ENCODE peak calls at places on chromosomes 16 and 17, in eight cellular contexts. R, I, X, P, V, A, G and N are unnamed samples.

GRCh38 chr17:40648326-40648968 is 829 bp upstream of the SMARCE1 start:
- DNase-seq in X (peak), V (no peak), G (peak), A (no peak), I (no peak), P (no peak), R (no peak), N (no peak)

GRCh38 chr17:37131670-37132620 is 183.2 kb downstream of the AATF start:
- DNase-seq in X (no peak), V (no peak), G (peak), I (no peak), A (no peak), R (no peak), P (no peak), N (no peak)

GRCh38 chr17:12727076-12727750 is 61.5 kb downstream of the MYOCD start:
- DNase-seq in R (no peak), A (no peak), G (no peak), V (no peak), I (no peak), X (no peak), P (no peak), N (no peak)

GRCh38 chr16:74296120-74296464 is 522 bp upstream of the PSMD7 start:
- DNase-seq in X (no peak), P (no peak), A (peak), G (no peak), R (peak), I (no peak), V (no peak), N (no peak)

GRCh38 chr17:7834554-7834890 is 505 bp downstream of the KDM6B start:
- DNase-seq in I (no peak), G (no peak), X (peak), V (peak), R (peak), P (peak), A (no peak), N (no peak)

GRCh38 chr16:85870159-85870558 is 28.8 kb upstream of the IRF8 start:
- DNase-seq in V (no peak), I (no peak), A (no peak), X (no peak), R (no peak), G (no peak), P (no peak), N (no peak)

GRCh38 chr16:29147710-29148425 is 163.0 kb downstream of the LAT start:
- DNase-seq in I (no peak), A (no peak), G (no peak), V (no peak), P (no peak), R (no peak), X (no peak), N (no peak)

GRCh38 chr16:23498863-23499262 is 11.4 kb downstream of the GGA2 start:
- DNase-seq in X (no peak), A (no peak), I (no peak), R (no peak), G (no peak), V (no peak), P (no peak), N (no peak)

GRCh38 chr17:72349508-72350472 is 229.0 kb downstream of the SOX9 start:
- DNase-seq in R (no peak), P (no peak), G (no peak), V (no peak), I (no peak), X (no peak), A (no peak), N (no peak)

GRCh38 chr17:4806770-4807533 is at the start of gene PLD2:
- DNase-seq in V (peak), P (peak), A (peak), R (peak), I (peak), X (peak), G (peak), N (peak)

GRCh38 chr17:80145076-80146075 is 1.6 kb downstream of the EIF4A3 start:
- DNase-seq in R (no peak), X (peak), P (no peak), V (no peak), I (no peak), G (no peak), A (no peak), N (no peak)

GRCh38 chr17:27475070-27475673 is 18.9 kb downstream of the KSR1 start:
- DNase-seq in X (no peak), V (no peak), G (no peak), A (no peak), I (no peak), R (no peak), P (peak), N (no peak)

GRCh38 chr17:31789707-31790505 is 69.1 kb downstream of the COPRS start:
- DNase-seq in P (no peak), V (no peak), I (no peak), G (no peak), A (no peak), X (no peak), R (no peak), N (no peak)

GRCh38 chr17:47220531-47220999 is 11.4 kb downstream of the MYL4 start:
- DNase-seq in V (no peak), R (no peak), P (no peak), X (no peak), G (no peak), A (no peak), I (no peak), N (no peak)

GRCh38 chr17:52754838-52755237 is 596.3 kb upstream of the CA10 start:
- DNase-seq in A (no peak), I (no peak), X (no peak), G (no peak), V (no peak), R (no peak), P (no peak), N (no peak)

GRCh38 chr16:49858200-49859129 is 2.6 kb upstream of the ZNF423 start:
- DNase-seq in V (no peak), X (peak), G (no peak), I (no peak), A (no peak), P (peak), R (peak), N (no peak)

GRCh38 chr17:41347872-41348760 is 2.5 kb downstream of the KRT33A start:
- DNase-seq in X (no peak), R (no peak), V (no peak), A (no peak), I (no peak), P (no peak), G (no peak), N (no peak)

GRCh38 chr17:40113110-40113960 is 8.4 kb upstream of the MSL1 start:
- DNase-seq in X (peak), P (peak), R (peak), G (peak), A (peak), I (peak), V (peak), N (peak)

GRCh38 chr16:70635356-70636016 is 10.9 kb upstream of the IL34 start:
- DNase-seq in V (no peak), R (no peak), A (no peak), G (no peak), X (peak), I (no peak), P (no peak), N (no peak)

GRCh38 chr17:51258756-51259573 is 884 bp downstream of the MBTD1 start:
- DNase-seq in G (peak), A (peak), I (no peak), P (peak), R (peak), V (no peak), X (peak), N (no peak)

GRCh38 chr17:72634621-72635020 is 457.9 kb downstream of the SLC39A11 start:
- DNase-seq in V (peak), P (no peak), X (no peak), R (no peak), G (no peak), A (no peak), I (no peak), N (no peak)

GRCh38 chr16:3035972-3036725 is 595 bp downstream of the BICDL2 start:
- DNase-seq in V (no peak), G (no peak), I (no peak), R (no peak), P (no peak), X (no peak), A (no peak), N (no peak)

GRCh38 chr17:2023692-2024571 is 1.2 kb downstream of the RTN4RL1 start:
- DNase-seq in R (peak), G (peak), I (no peak), P (peak), A (peak), V (peak), X (peak), N (peak)

GRCh38 chr17:36861531-36861930 is 75.7 kb upstream of the LHX1 start:
- DNase-seq in G (no peak), V (no peak), I (no peak), R (no peak), P (no peak), X (no peak), A (no peak), N (no peak)

GRCh38 chr17:42613699-42614295 is 4.3 kb downstream of the TUBG1 start:
- DNase-seq in R (no peak), V (no peak), I (no peak), P (no peak), G (no peak), A (no peak), X (no peak), N (no peak)

GRCh38 chr17:29615048-29615385 is 7.7 kb downstream of the CORO6 start:
- DNase-seq in G (no peak), R (peak), X (peak), A (peak), V (peak), I (no peak), P (peak), N (no peak)

GRCh38 chr17:7167832-7168231 is 11.3 kb downstream of the ASGR1 start:
- DNase-seq in I (no peak), X (peak), P (no peak), R (no peak), G (no peak), A (no peak), V (no peak), N (no peak)

GRCh38 chr17:81577278-81578000 is 25.3 kb upstream of the FAAP100 start:
- DNase-seq in A (peak), R (no peak), V (no peak), G (no peak), I (no peak), X (no peak), P (no peak), N (no peak)

GRCh38 chr17:5563451-5563850 is 20.9 kb downstream of the NLRP1 start:
- DNase-seq in V (no peak), I (no peak), G (no peak), A (no peak), P (no peak), R (no peak), X (no peak), N (no peak)

GRCh38 chr16:22386976-22387375 is 12.6 kb upstream of the CDR2 start:
- DNase-seq in A (no peak), P (no peak), V (no peak), I (no peak), R (no peak), X (peak), G (peak), N (no peak)

GRCh38 chr16:533391-534088 is 6.0 kb downstream of the CAPN15 start:
- DNase-seq in I (no peak), G (no peak), P (no peak), R (no peak), V (no peak), X (no peak), A (no peak), N (no peak)